ENCODE peak calls at places on chromosomes 6 and 20, in four cellular contexts. J, C, U and F are unnamed samples.

GRCh38 chr6:149777624-149778023 is 28.1 kb downstream of the PCMT1 start:
- DNase-seq in J (no peak), C (no peak), U (no peak), F (no peak)

GRCh38 chr6:169320013-169320412 is 66.4 kb upstream of the THBS2 start:
- DNase-seq in J (no peak), C (no peak), U (no peak), F (no peak)

GRCh38 chr6:39184906-39185580 is 44.2 kb downstream of the KCNK5 start:
- DNase-seq in J (peak; percentile 71), C (no peak), U (peak; percentile 62), F (no peak)

GRCh38 chr6:166692723-166693302 is 65.8 kb upstream of the RPS6KA2 start:
- DNase-seq in J (no peak), C (no peak), U (no peak), F (no peak)

GRCh38 chr6:26240157-26240980 is 124.6 kb upstream of the BTN3A2 start:
- DNase-seq in J (peak; percentile 55), C (no peak), U (no peak), F (peak; percentile 47)

GRCh38 chr20:16563066-16563806 is 10.0 kb downstream of the KIF16B start:
- DNase-seq in J (no peak), C (no peak), U (no peak), F (no peak)

GRCh38 chr20:11850901-11851300 is 66.8 kb upstream of the BTBD3 start:
- DNase-seq in J (peak; percentile 93), C (peak; percentile 10), U (peak; percentile 47), F (no peak)

GRCh38 chr6:33278810-33279209 is 1.9 kb downstream of the B3GALT4 start:
- DNase-seq in J (no peak), C (no peak), U (no peak), F (no peak)

DNA sequence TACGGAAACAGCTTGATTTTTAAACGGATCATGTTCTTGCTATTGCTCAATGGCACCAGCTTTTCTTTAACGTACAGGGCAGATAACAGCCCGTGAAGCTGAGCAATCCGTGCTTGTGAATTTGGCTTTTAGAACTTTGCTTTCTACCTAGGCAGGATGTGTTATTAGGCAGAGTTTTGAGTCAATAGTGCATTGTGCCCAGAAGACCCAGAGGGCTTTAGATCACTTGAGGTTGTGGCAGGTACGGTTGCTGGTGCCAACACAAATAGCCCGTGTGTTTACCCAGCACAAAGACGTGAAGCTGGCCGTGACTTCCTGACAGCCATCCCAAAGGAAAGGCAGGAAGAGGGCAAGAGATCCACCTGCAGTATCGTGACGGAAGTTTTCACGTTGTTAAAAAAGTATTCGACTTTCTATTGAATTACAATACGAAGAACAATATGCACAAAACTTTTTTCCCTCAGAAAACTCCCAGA is 117.4 kb upstream of the FRMD1 start:
- DNase-seq in J (no peak), C (no peak), U (peak; percentile 38), F (no peak)
- TF ChIP-seq CTCF in J (no peak), C (no peak), U (no peak), F (no peak)

DNA sequence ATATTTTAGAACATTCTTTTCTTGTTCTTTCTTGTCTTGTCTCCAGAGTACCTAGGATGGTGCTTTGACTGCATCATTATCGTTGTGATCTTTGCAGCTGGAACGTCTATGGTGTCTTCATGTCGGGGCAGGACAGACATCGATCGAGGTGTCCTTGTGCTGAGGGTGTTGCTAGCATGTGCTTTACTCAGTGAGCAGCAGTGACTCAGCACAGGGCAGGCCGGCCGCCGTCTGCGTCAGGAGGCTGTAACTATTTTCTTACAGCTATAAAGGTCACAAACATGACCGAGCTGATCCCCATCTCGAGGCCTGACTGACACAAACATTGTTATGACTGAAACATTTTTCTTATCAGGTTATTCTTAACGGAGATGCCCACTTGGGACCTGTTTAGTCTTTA is 14.9 kb upstream of the CTCFL start:
- DNase-seq in J (no peak), C (no peak), U (no peak), F (no peak)
- TF ChIP-seq CTCF in J (no peak), C (no peak), U (no peak), F (no peak)

DNA sequence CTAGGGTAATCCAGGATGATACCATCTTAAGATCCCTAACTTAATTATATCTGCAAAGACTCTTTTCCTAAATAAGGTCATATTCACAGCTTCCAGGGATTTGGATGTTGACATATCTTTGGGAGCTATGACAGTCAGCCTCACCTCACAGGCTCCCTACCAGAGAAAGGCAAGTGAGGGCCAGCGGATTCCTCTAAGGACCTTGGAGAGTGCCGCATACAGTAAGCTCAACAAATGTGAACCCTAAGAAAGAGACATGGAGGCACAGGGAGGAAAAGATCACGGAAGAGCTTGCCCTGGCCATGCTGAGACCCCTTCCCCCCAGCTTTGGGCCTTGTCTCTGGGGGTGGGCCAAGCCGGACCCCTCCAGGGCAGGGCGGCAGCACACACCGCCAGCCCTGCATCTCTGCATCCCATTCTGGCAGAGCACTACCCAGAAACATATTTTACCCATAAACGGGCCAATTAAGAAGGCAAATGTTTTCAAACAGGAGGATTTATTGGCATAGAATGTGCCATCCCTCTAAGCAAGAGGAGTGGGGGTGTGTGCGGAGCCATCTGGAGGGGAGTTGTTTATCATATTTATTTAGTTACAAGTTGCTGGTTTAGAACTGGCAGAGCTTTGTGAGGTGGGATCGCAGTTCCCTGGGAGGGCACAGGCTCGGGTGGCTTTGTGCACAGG is 55.4 kb downstream of the CHMP4B start:
- DNase-seq in J (no peak), C (no peak), U (no peak), F (no peak)
- TF ChIP-seq CTCF in J (no peak), C (no peak), U (no peak), F (no peak)

DNA sequence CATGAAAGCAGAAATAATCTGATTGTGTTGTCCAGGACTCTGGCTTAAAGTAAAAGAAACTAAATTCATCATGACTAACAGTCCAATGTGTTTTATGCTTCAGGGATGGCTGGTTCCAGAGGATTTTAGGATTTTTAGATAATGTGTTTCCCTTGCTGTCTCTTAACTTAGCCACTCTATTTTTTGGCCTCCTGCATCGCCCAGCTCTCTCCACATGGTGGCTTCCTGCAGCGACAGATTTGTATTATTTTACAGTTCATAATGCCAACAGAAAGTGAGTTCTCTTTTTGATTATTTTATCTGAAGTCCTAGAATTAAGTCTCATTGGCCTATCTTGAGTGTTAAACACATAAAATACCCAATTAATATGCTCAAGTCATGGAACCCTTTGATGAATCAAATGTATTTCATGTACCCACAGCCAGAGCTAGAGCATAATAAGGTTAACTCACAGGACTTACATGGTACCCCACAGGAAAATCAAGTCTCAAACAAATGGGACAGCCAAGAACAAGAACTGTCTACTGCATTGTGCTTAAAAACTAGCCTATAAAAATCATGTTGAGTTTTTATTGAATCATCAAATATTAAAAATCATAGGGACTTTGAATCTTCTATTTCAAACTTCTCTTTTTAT is 582.5 kb downstream of the DOK5 start:
- DNase-seq in J (peak; percentile 15), C (no peak), U (no peak), F (no peak)
- TF ChIP-seq CTCF in J (peak; percentile 39), C (no peak), U (no peak), F (no peak)

GRCh38 chr20:51380401-51381385 is 161.8 kb downstream of the NFATC2 start:
- DNase-seq in J (no peak), C (no peak), U (no peak), F (no peak)
- TF ChIP-seq CTCF in J (no peak), C (no peak), U (no peak), F (no peak)

DNA sequence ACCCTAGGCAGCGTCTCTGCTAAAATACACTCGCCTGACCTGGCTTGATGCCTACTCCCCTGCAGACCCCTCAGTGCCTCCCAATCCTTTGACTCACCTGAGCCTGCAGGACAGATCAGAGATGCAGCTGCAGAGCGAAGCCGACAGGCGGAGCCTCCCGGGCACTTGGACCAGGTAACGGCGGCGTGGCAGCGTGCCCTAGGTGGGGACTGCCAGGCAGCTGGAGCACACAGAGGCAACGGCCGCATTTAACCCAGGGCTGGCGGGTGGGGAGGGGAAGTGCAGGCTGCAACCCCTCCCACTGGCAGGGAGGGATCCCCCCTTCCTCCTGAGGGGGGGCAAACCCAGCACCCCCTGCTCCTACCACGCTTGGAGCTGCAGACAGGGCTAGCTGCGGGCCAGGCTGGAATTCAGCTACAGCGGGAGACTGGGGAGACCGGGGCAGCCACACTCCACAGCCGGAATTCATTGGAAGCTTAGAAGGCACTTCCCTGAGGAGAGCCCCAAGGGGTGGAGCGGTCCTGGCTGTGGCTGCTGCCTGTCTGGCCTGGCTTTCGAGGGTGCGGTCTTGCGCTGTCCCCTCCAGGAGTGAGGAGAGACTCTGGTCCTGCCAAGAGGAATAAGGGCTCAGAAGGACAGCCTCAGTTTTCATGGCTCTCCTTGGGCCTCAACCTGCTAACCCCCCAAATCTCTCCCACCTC is at the start of gene MATN4:
- DNase-seq in J (peak; percentile 40), C (no peak), U (no peak), F (no peak)
- TF ChIP-seq CTCF in J (peak; percentile 63), C (no peak), U (no peak), F (no peak)